ENCODE peak calls at places on chromosome 6, in ten cellular contexts. Q is HCT116; L is kidney glomerular epithelial cell; A is left cardiac atrium; B is stimulated activated CD8-positive, alpha-beta memory T cell treated with anti-CD3 and anti-CD28 coated beads, Interleukin-2, amount 100 ng/mL, for 1 hour; K is HTR-8/SVneo; M is HFF-Myc; H is fibroblast of the conjunctiva; X is WTC11; G is NCI-H2081. P is an unnamed sample.

GRCh38 chr6:132819405-132820145 is 5.2 kb downstream of the RPS12 start:
- DNase-seq in Q (no peak), L (peak; percentile 26), A (no peak), B (no peak), K (no peak), M (no peak), H (no peak), X (no peak), G (no peak), P (no peak)

GRCh38 chr6:52423971-52424381 is 3.8 kb downstream of the EFHC1 start:
- DNase-seq in Q (no peak), L (peak; percentile 82), A (peak; percentile 57), B (no peak), K (peak; percentile 67), M (peak; percentile 76), H (peak; percentile 73), X (no peak), G (no peak), P (no peak)

GRCh38 chr6:71383891-71384489 is 95.4 kb downstream of the OGFRL1 start:
- DNase-seq in Q (peak; percentile 22), L (peak; percentile 60), A (no peak), B (no peak), K (peak; percentile 27), M (no peak), H (peak; percentile 41), X (no peak), G (peak; percentile 27), P (no peak)

GRCh38 chr6:18387061-18387721 is at the start of gene RNF144B:
- DNase-seq in Q (peak; percentile 69), L (peak; percentile 85), A (peak; percentile 87), B (peak; percentile 29), K (peak; percentile 84), M (peak; percentile 27), H (peak; percentile 51), X (peak; percentile 86), G (peak; percentile 95), P (peak; percentile 95)

GRCh38 chr6:28167068-28167467 is 25.4 kb downstream of the ZKSCAN8 start:
- DNase-seq in Q (no peak), L (peak; percentile 94), A (no peak), B (no peak), K (no peak), M (peak; percentile 5), H (no peak), X (no peak), G (no peak), P (no peak)

GRCh38 chr6:14658909-14659561 is 541.5 kb downstream of the CD83 start:
- DNase-seq in Q (no peak), L (no peak), A (no peak), B (no peak), K (peak; percentile 45), M (no peak), H (no peak), X (no peak), G (no peak), P (no peak)

GRCh38 chr6:14172575-14172974 is 55.0 kb downstream of the CD83 start:
- DNase-seq in Q (no peak), L (no peak), A (no peak), B (no peak), K (no peak), M (no peak), H (no peak), X (no peak), G (no peak), P (no peak)

GRCh38 chr6:30793521-30794194 is 49.3 kb upstream of the IER3 start:
- DNase-seq in Q (no peak), L (peak; percentile 33), A (no peak), B (no peak), K (no peak), M (no peak), H (no peak), X (no peak), G (no peak), P (no peak)

GRCh38 chr6:20542927-20543602 is 8.8 kb downstream of the CDKAL1 start:
- DNase-seq in Q (no peak), L (peak; percentile 57), A (no peak), B (no peak), K (no peak), M (peak; percentile 57), H (peak; percentile 50), X (no peak), G (peak; percentile 91), P (no peak)

GRCh38 chr6:8085053-8085511 is 17.3 kb downstream of the EEF1E1 start:
- DNase-seq in Q (peak; percentile 88), L (peak; percentile 88), A (peak; percentile 34), B (no peak), K (peak; percentile 28), M (peak; percentile 76), H (peak; percentile 75), X (no peak), G (no peak), P (no peak)

GRCh38 chr6:40552926-40553325 is 34.2 kb downstream of the LRFN2 start:
- DNase-seq in Q (no peak), L (no peak), A (no peak), B (no peak), K (no peak), M (no peak), H (no peak), X (no peak), G (no peak), P (no peak)

GRCh38 chr6:50147371-50147770 is 97.6 kb upstream of the DEFB112 start:
- DNase-seq in Q (no peak), L (no peak), A (no peak), B (no peak), K (peak; percentile 2), M (no peak), H (no peak), X (no peak), G (no peak), P (no peak)

GRCh38 chr6:37083243-37084138 is 78.0 kb downstream of the FGD2 start:
- DNase-seq in Q (no peak), L (peak; percentile 48), A (peak; percentile 83), B (no peak), K (peak; percentile 55), M (no peak), H (peak; percentile 61), X (no peak), G (peak; percentile 51), P (peak; percentile 85)

GRCh38 chr6:25053875-25054371 is 118.2 kb upstream of the RIPOR2 start:
- DNase-seq in Q (no peak), L (peak; percentile 6), A (no peak), B (no peak), K (no peak), M (no peak), H (peak; percentile 13), X (no peak), G (no peak), P (no peak)

GRCh38 chr6:12548526-12548925 is 168.0 kb upstream of the PHACTR1 start:
- DNase-seq in Q (no peak), L (peak; percentile 54), A (no peak), B (no peak), K (no peak), M (no peak), H (no peak), X (no peak), G (no peak), P (no peak)

GRCh38 chr6:144162977-144163376 is 12.7 kb downstream of the STX11 start:
- DNase-seq in Q (no peak), L (no peak), A (no peak), B (no peak), K (no peak), M (no peak), H (no peak), X (no peak), G (no peak), P (no peak)

GRCh38 chr6:41589636-41590622 is 43.7 kb downstream of the FOXP4 start:
- DNase-seq in Q (no peak), L (no peak), A (no peak), B (no peak), K (no peak), M (no peak), H (no peak), X (no peak), G (no peak), P (no peak)

P was measured in cardiac septum.